ENCODE peak calls at places on chromosomes 6 and 20, in four cellular contexts. One of them, this sample, is unnamed.

GRCh38 chr20:61611401-61611800 is 359.3 kb downstream of the CDH4 start:
- DNase-seq in colonic mucosa: no peak
- DNase-seq in heart left ventricle: no peak
- DNase-seq in PC-9: no peak
- DNase-seq in this sample: no peak

GRCh38 chr6:136696238-136696637 is 96.0 kb downstream of the MAP3K5 start:
- DNase-seq in PC-9: no peak
- DNase-seq in colonic mucosa: no peak
- DNase-seq in heart left ventricle: no peak
- DNase-seq in this sample: no peak

GRCh38 chr6:39444479-39445019 is 122.0 kb upstream of the KCNK16 start:
- DNase-seq in heart left ventricle: no peak
- DNase-seq in colonic mucosa: no peak
- DNase-seq in PC-9: no peak
- DNase-seq in this sample: no peak

GRCh38 chr6:28657756-28658465 is 132.2 kb downstream of the GPX5 start:
- DNase-seq in PC-9: peak
- DNase-seq in colonic mucosa: peak
- DNase-seq in heart left ventricle: no peak
- DNase-seq in this sample: no peak

GRCh38 chr20:6783752-6784725 is 16.6 kb downstream of the BMP2 start:
- DNase-seq in PC-9: no peak
- DNase-seq in heart left ventricle: no peak
- DNase-seq in colonic mucosa: peak
- DNase-seq in this sample: no peak

GRCh38 chr6:168035098-168035660 is 37.7 kb downstream of the KIF25 start:
- DNase-seq in PC-9: no peak
- DNase-seq in colonic mucosa: peak
- DNase-seq in heart left ventricle: peak
- DNase-seq in this sample: peak

GRCh38 chr6:132715204-132715603 is 1.3 kb upstream of the VNN1 start:
- DNase-seq in colonic mucosa: peak
- DNase-seq in heart left ventricle: peak
- DNase-seq in PC-9: no peak
- DNase-seq in this sample: no peak

GRCh38 chr20:25063981-25064380 is 6.0 kb upstream of the ACSS1 start:
- DNase-seq in colonic mucosa: no peak
- DNase-seq in PC-9: no peak
- DNase-seq in heart left ventricle: peak
- DNase-seq in this sample: no peak

GRCh38 chr6:160510199-160510598 is 153.9 kb downstream of the LPA start:
- DNase-seq in PC-9: no peak
- DNase-seq in heart left ventricle: no peak
- DNase-seq in colonic mucosa: no peak
- DNase-seq in this sample: no peak

GRCh38 chr6:29524982-29525639 is 34.4 kb downstream of the UBD start:
- DNase-seq in heart left ventricle: no peak
- DNase-seq in PC-9: no peak
- DNase-seq in colonic mucosa: no peak
- DNase-seq in this sample: no peak

GRCh38 chr6:45970326-45970725 is 45.3 kb downstream of the CLIC5 start:
- DNase-seq in heart left ventricle: no peak
- DNase-seq in PC-9: no peak
- DNase-seq in colonic mucosa: peak
- DNase-seq in this sample: no peak

GRCh38 chr6:170444056-170444505 is 109.0 kb downstream of the PSMB1 start:
- DNase-seq in heart left ventricle: no peak
- DNase-seq in colonic mucosa: no peak
- DNase-seq in PC-9: no peak
- DNase-seq in this sample: peak

GRCh38 chr6:31664790-31665500 is at the start of gene GPANK1:
- DNase-seq in colonic mucosa: peak
- DNase-seq in PC-9: peak
- DNase-seq in heart left ventricle: peak
- DNase-seq in this sample: peak

GRCh38 chr6:159170999-159171712 is 2.0 kb downstream of the FNDC1 start:
- DNase-seq in heart left ventricle: peak
- DNase-seq in PC-9: no peak
- DNase-seq in colonic mucosa: no peak
- DNase-seq in this sample: no peak

GRCh38 chr6:26125015-26125690 is 37.9 kb downstream of the HFE start:
- DNase-seq in heart left ventricle: no peak
- DNase-seq in colonic mucosa: no peak
- DNase-seq in PC-9: no peak
- DNase-seq in this sample: no peak

GRCh38 chr6:16228043-16228442 is 10.3 kb upstream of the GMPR start:
- DNase-seq in colonic mucosa: no peak
- DNase-seq in heart left ventricle: no peak
- DNase-seq in PC-9: no peak
- DNase-seq in this sample: no peak

GRCh38 chr6:39927159-39927558 is 7.1 kb downstream of the MOCS1 start:
- DNase-seq in heart left ventricle: no peak
- DNase-seq in colonic mucosa: no peak
- DNase-seq in PC-9: no peak
- DNase-seq in this sample: no peak

GRCh38 chr20:47970282-47970903 is 185.1 kb upstream of the SULF2 start:
- DNase-seq in colonic mucosa: no peak
- DNase-seq in PC-9: no peak
- DNase-seq in heart left ventricle: no peak
- DNase-seq in this sample: no peak

GRCh38 chr6:168458101-168458500 is 17.1 kb downstream of the SMOC2 start:
- DNase-seq in heart left ventricle: no peak
- DNase-seq in PC-9: no peak
- DNase-seq in colonic mucosa: no peak
- DNase-seq in this sample: no peak

GRCh38 chr6:35402136-35402855 is 49.8 kb upstream of the FANCE start:
- DNase-seq in PC-9: no peak
- DNase-seq in colonic mucosa: peak
- DNase-seq in heart left ventricle: no peak
- DNase-seq in this sample: no peak

GRCh38 chr20:50478162-50479036 is 31.8 kb upstream of the PTPN1 start:
- DNase-seq in PC-9: no peak
- DNase-seq in heart left ventricle: peak
- DNase-seq in colonic mucosa: peak
- DNase-seq in this sample: peak

GRCh38 chr6:75747371-75747984 is 1.6 kb upstream of the MYO6 start:
- DNase-seq in heart left ventricle: no peak
- DNase-seq in colonic mucosa: peak
- DNase-seq in PC-9: peak
- DNase-seq in this sample: no peak

GRCh38 chr6:5961836-5962235 is 44.9 kb downstream of the NRN1 start:
- DNase-seq in colonic mucosa: no peak
- DNase-seq in PC-9: no peak
- DNase-seq in heart left ventricle: no peak
- DNase-seq in this sample: no peak

GRCh38 chr20:40848530-40848929 is 159.5 kb upstream of the MAFB start:
- DNase-seq in heart left ventricle: no peak
- DNase-seq in PC-9: no peak
- DNase-seq in colonic mucosa: no peak
- DNase-seq in this sample: no peak

GRCh38 chr6:144659735-144660246 is 374.7 kb downstream of the UTRN start:
- DNase-seq in colonic mucosa: peak
- DNase-seq in heart left ventricle: no peak
- DNase-seq in PC-9: no peak
- DNase-seq in this sample: no peak

GRCh38 chr6:159813781-159814180 is 13.7 kb downstream of the PNLDC1 start:
- DNase-seq in heart left ventricle: no peak
- DNase-seq in PC-9: no peak
- DNase-seq in colonic mucosa: no peak
- DNase-seq in this sample: no peak

GRCh38 chr20:3687655-3688054 is 5.8 kb upstream of the ADAM33 start:
- DNase-seq in heart left ventricle: no peak
- DNase-seq in colonic mucosa: no peak
- DNase-seq in PC-9: no peak
- DNase-seq in this sample: no peak

GRCh38 chr6:66128676-66129075 is 421.6 kb upstream of the EYS start:
- DNase-seq in colonic mucosa: no peak
- DNase-seq in heart left ventricle: no peak
- DNase-seq in PC-9: no peak
- DNase-seq in this sample: no peak

DNA sequence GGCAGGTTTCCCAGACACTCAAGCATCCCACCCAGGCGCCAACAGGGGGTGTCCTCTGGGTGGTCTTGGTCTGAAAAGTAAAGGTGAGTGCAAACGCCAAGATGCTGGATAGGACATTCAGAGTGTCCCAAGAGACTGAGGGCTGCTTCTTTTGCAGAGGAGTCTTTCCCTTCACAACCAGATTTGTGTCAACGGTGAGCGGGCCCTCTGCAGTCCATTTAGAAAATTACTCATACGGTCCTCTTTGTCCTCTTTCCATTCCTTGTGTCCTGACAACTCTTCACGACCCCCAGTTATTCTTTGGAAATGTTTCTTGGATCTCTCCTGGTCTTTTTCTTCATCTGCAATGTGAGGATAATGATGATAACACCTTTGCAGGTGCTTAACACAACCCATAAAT is 257.8 kb downstream of the CDC5L start:
- DNase-seq in colonic mucosa: no peak
- DNase-seq in heart left ventricle: no peak
- DNase-seq in PC-9: no peak
- DNase-seq in this sample: no peak
- TF ChIP-seq CTCF in colonic mucosa: no peak
- TF ChIP-seq CTCF in heart left ventricle: no peak
- TF ChIP-seq CTCF in PC-9: no peak
- TF ChIP-seq CTCF in this sample: peak

GRCh38 chr6:3768502-3768901 is 17.0 kb upstream of the PXDC1 start:
- DNase-seq in PC-9: no peak
- DNase-seq in colonic mucosa: no peak
- DNase-seq in heart left ventricle: no peak
- DNase-seq in this sample: no peak
- TF ChIP-seq CTCF in PC-9: no peak
- TF ChIP-seq CTCF in colonic mucosa: no peak
- TF ChIP-seq CTCF in heart left ventricle: no peak
- TF ChIP-seq CTCF in this sample: no peak

DNA sequence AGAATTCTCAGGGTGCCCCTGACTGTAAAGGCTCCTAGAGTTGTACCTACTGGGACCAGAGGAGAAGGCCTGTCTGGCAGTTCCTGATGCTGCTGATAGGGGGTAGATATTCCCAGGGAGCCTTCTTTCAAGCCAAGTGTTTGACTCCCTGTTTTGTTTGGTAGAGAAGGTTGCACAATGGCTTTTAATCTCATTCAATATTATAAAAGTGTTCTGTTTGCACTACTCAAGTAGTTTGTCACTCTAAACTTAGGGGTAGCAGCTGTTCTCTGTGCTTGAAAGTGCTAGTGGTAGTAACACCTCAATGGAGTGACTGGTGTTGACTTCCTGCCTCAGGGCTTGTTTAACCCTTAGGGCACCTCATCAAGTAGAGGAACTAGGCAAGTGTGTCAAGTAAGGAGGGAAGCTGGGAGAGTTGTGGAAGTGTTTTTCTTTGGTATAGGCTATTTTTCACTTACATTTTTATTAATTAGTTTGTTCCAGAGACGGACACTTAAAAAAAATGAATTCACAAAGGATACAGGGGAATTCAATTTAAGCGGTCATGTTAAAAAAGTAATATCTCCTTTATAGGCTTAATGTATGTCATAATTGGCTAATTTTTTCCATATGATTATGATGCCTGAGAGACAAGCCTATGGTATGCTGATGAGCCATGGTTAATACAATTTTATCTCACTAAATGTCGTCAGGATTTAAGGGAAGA is 38.1 kb downstream of the BICRAL start:
- DNase-seq in colonic mucosa: no peak
- DNase-seq in heart left ventricle: no peak
- DNase-seq in PC-9: no peak
- DNase-seq in this sample: no peak
- TF ChIP-seq CTCF in colonic mucosa: no peak
- TF ChIP-seq CTCF in heart left ventricle: no peak
- TF ChIP-seq CTCF in PC-9: no peak
- TF ChIP-seq CTCF in this sample: peak

GRCh38 chr20:9974324-9974723 is 60.5 kb upstream of the ANKEF1 start:
- DNase-seq in PC-9: no peak
- DNase-seq in colonic mucosa: no peak
- DNase-seq in heart left ventricle: no peak
- DNase-seq in this sample: no peak
- TF ChIP-seq CTCF in PC-9: no peak
- TF ChIP-seq CTCF in colonic mucosa: no peak
- TF ChIP-seq CTCF in heart left ventricle: no peak
- TF ChIP-seq CTCF in this sample: no peak

GRCh38 chr20:16368645-16369292 is 204.5 kb downstream of the KIF16B start:
- DNase-seq in PC-9: no peak
- DNase-seq in heart left ventricle: no peak
- DNase-seq in colonic mucosa: no peak
- DNase-seq in this sample: no peak
- TF ChIP-seq CTCF in PC-9: no peak
- TF ChIP-seq CTCF in heart left ventricle: no peak
- TF ChIP-seq CTCF in colonic mucosa: no peak
- TF ChIP-seq CTCF in this sample: peak

GRCh38 chr6:42406296-42407280 is 45.1 kb downstream of the TRERF1 start:
- DNase-seq in heart left ventricle: peak
- DNase-seq in colonic mucosa: no peak
- DNase-seq in PC-9: no peak
- DNase-seq in this sample: no peak

GRCh38 chr6:42409582-42409981 is 42.1 kb downstream of the TRERF1 start:
- DNase-seq in PC-9: no peak
- DNase-seq in colonic mucosa: no peak
- DNase-seq in heart left ventricle: no peak
- DNase-seq in this sample: no peak

GRCh38 chr6:42407379-42407778 is 44.3 kb downstream of the TRERF1 start:
- DNase-seq in colonic mucosa: no peak
- DNase-seq in PC-9: peak
- DNase-seq in heart left ventricle: no peak
- DNase-seq in this sample: no peak

GRCh38 chr6:42410861-42411260 is 40.9 kb downstream of the TRERF1 start:
- DNase-seq in heart left ventricle: no peak
- DNase-seq in colonic mucosa: no peak
- DNase-seq in PC-9: no peak
- DNase-seq in this sample: no peak

GRCh38 chr6:42411431-42411830 is 40.3 kb downstream of the TRERF1 start:
- DNase-seq in colonic mucosa: no peak
- DNase-seq in PC-9: no peak
- DNase-seq in heart left ventricle: no peak
- DNase-seq in this sample: no peak
- TF ChIP-seq CTCF in colonic mucosa: no peak
- TF ChIP-seq CTCF in PC-9: no peak
- TF ChIP-seq CTCF in heart left ventricle: no peak
- TF ChIP-seq CTCF in this sample: no peak